ENCODE peak calls at places on chromosomes 16 and 17, in five cellular contexts. N is heart right ventricle, X is fibroblast of lung, G is dorsolateral prefrontal cortex, Q is keratinocyte. B is an unnamed sample.

GRCh38 chr16:86430814-86431213 is 79.5 kb upstream of the FOXF1 start:
- DNase-seq in N (no peak), X (no peak), G (no peak), Q (no peak), B (no peak)

GRCh38 chr16:78303946-78304345 is 204.5 kb downstream of the WWOX start:
- DNase-seq in N (no peak), X (peak), G (no peak), Q (no peak), B (no peak)

GRCh38 chr17:72266099-72266852 is 145.5 kb downstream of the SOX9 start:
- DNase-seq in N (no peak), X (no peak), G (no peak), Q (no peak), B (no peak)

GRCh38 chr17:6495450-6496115 is 51.3 kb downstream of the PIMREG start:
- DNase-seq in N (no peak), X (no peak), G (no peak), Q (no peak), B (no peak)

GRCh38 chr17:10821770-10822169 is 16.1 kb downstream of the PIRT start:
- DNase-seq in N (no peak), X (no peak), G (no peak), Q (no peak), B (no peak)

GRCh38 chr16:80806957-80807356 is 2.6 kb upstream of the CDYL2 start:
- DNase-seq in N (no peak), X (peak), G (no peak), Q (peak), B (peak)

GRCh38 chr17:78736526-78737079 is 45.5 kb downstream of the CYTH1 start:
- DNase-seq in N (peak), X (no peak), G (no peak), Q (peak), B (peak)

GRCh38 chr17:29176500-29177351 is 3.5 kb downstream of the MYO18A start:
- DNase-seq in N (no peak), X (peak), G (peak), Q (no peak), B (no peak)

GRCh38 chr16:74577882-74578366 is 29.0 kb downstream of the GLG1 start:
- DNase-seq in N (no peak), X (peak), G (no peak), Q (no peak), B (no peak)

GRCh38 chr16:8725513-8726178 is 51.2 kb downstream of the ABAT start:
- DNase-seq in N (no peak), X (no peak), G (no peak), Q (no peak), B (no peak)

GRCh38 chr17:19302791-19303233 is 59.7 kb downstream of the B9D1 start:
- DNase-seq in N (no peak), X (no peak), G (no peak), Q (no peak), B (no peak)

GRCh38 chr17:69883139-69883538 is 191.9 kb upstream of the KCNJ16 start:
- DNase-seq in N (no peak), X (no peak), G (no peak), Q (no peak), B (no peak)

GRCh38 chr16:31071861-31072260 is 2.2 kb downstream of the ZNF668 start:
- DNase-seq in N (no peak), X (peak), G (no peak), Q (no peak), B (no peak)

GRCh38 chr17:32549559-32549958 is 62.8 kb downstream of the CDK5R1 start:
- DNase-seq in N (no peak), X (no peak), G (no peak), Q (no peak), B (no peak)

GRCh38 chr16:56774009-56774408 is 44.1 kb downstream of the NUP93 start:
- DNase-seq in N (no peak), X (no peak), G (no peak), Q (no peak), B (no peak)

GRCh38 chr17:4502466-4503154 is 3.9 kb downstream of the SPNS2 start:
- DNase-seq in N (no peak), X (no peak), G (no peak), Q (no peak), B (no peak)

GRCh38 chr17:4499431-4500187 is 928 bp downstream of the SPNS2 start:
- DNase-seq in N (peak), X (no peak), G (peak), Q (no peak), B (no peak)

GRCh38 chr17:4500188-4500565 is 1.5 kb downstream of the SPNS2 start:
- DNase-seq in N (no peak), X (no peak), G (no peak), Q (no peak), B (no peak)

GRCh38 chr17:4503283-4504005 is 4.8 kb downstream of the SPNS2 start:
- DNase-seq in N (no peak), X (no peak), G (no peak), Q (no peak), B (no peak)

GRCh38 chr17:4501295-4501949 is 2.7 kb downstream of the SPNS2 start:
- DNase-seq in N (no peak), X (no peak), G (no peak), Q (no peak), B (no peak)
- H3K27ac ChIP-seq in N (peak), X (no peak), G (no peak), Q (no peak), B (no peak)

GRCh38 chr16:55386534-55387296 is 62.7 kb downstream of the IRX6 start:
- DNase-seq in N (no peak), X (no peak), G (no peak), Q (peak), B (peak)
- H3K27ac ChIP-seq in N (no peak), X (no peak), G (no peak), Q (peak), B (peak)

GRCh38 chr17:82407255-82407654 is 10.9 kb upstream of the HEXD start:
- DNase-seq in N (peak), X (no peak), G (no peak), Q (no peak), B (no peak)

GRCh38 chr17:82410014-82410716 is 8.0 kb upstream of the HEXD start:
- DNase-seq in N (no peak), X (no peak), G (no peak), Q (no peak), B (no peak)

GRCh38 chr17:82408288-82408937 is 9.7 kb upstream of the HEXD start:
- DNase-seq in N (no peak), X (no peak), G (no peak), Q (no peak), B (no peak)

GRCh38 chr17:82411396-82412053 is 6.6 kb upstream of the HEXD start:
- DNase-seq in N (no peak), X (no peak), G (no peak), Q (no peak), B (no peak)

DNA sequence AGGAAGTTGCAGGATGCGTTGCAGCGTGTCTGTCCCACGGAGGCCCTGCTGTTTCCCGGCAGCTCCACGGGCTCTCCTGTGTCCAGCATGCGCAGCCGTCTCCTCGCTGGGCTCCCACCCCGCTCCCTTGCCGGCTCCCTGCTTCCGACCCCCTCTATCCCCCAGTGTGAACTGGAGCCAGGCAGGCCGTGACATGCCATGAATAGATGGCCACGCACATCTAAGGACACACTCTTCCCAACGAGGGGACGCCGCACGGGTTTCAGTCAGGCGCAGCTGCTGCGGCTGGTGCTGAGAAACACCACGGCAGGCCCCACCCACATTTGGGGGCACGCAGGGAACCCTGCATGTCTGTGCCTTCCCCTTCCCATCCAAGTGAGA is 9.2 kb upstream of the HEXD start:
- DNase-seq in N (no peak), X (no peak), G (no peak), Q (no peak), B (no peak)
- H3K27ac ChIP-seq in N (no peak), X (no peak), G (no peak), Q (no peak), B (no peak)

GRCh38 chr17:57505841-57506240 is 239.3 kb downstream of the CCDC182 start:
- DNase-seq in N (no peak), X (no peak), G (no peak), Q (no peak), B (no peak)

GRCh38 chr17:57506253-57506911 is 238.7 kb downstream of the CCDC182 start:
- DNase-seq in N (no peak), X (no peak), G (no peak), Q (no peak), B (no peak)

GRCh38 chr17:57501016-57501415 is 244.1 kb downstream of the CCDC182 start:
- DNase-seq in N (no peak), X (no peak), G (no peak), Q (no peak), B (no peak)

GRCh38 chr17:57499648-57500049 is 243.3 kb downstream of the MSI2 start:
- DNase-seq in N (no peak), X (no peak), G (no peak), Q (no peak), B (no peak)

DNA sequence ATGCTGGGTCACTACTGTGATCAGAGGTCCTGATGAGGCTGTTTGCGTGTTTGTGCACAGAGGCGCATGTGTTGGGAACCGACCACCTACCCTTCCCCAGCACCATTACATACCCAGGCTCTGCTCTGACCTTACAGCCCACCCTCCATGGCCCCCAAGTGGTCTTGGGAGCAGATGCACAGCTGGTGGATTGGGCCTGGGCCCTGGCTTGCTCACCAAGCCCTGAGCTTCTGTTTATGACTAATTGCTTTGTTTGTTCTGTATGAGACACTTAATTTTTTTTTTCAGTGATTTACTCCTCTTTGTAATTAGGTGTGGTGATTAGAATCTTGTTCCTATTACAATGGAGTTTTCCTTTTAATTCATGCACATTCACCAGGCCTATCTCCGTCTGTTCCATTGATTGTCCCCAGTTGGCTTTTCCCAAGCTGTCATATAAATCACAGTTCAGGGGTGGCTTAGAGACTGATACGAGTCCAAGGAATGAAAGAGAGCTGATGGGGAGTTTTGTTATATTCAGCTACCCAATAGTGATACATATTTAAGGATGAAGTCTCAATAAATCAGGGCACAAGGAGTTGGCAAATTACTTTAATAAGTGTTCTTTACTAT is 242.3 kb downstream of the CCDC182 start:
- DNase-seq in N (no peak), X (no peak), G (no peak), Q (no peak), B (no peak)
- H3K27ac ChIP-seq in N (no peak), X (no peak), G (no peak), Q (no peak), B (no peak)

GRCh38 chr16:65619606-65620005 is 497.7 kb upstream of the CDH11 start:
- DNase-seq in N (no peak), X (no peak), G (no peak), Q (no peak), B (peak)
- H3K27ac ChIP-seq in N (no peak), X (no peak), G (no peak), Q (no peak), B (no peak)

GRCh38 chr17:73293480-73293911 is 18.3 kb downstream of the CDC42EP4 start:
- DNase-seq in N (peak), X (peak), G (no peak), Q (no peak), B (no peak)
- H3K27ac ChIP-seq in N (peak), X (peak), G (peak), Q (no peak), B (peak)

DNA sequence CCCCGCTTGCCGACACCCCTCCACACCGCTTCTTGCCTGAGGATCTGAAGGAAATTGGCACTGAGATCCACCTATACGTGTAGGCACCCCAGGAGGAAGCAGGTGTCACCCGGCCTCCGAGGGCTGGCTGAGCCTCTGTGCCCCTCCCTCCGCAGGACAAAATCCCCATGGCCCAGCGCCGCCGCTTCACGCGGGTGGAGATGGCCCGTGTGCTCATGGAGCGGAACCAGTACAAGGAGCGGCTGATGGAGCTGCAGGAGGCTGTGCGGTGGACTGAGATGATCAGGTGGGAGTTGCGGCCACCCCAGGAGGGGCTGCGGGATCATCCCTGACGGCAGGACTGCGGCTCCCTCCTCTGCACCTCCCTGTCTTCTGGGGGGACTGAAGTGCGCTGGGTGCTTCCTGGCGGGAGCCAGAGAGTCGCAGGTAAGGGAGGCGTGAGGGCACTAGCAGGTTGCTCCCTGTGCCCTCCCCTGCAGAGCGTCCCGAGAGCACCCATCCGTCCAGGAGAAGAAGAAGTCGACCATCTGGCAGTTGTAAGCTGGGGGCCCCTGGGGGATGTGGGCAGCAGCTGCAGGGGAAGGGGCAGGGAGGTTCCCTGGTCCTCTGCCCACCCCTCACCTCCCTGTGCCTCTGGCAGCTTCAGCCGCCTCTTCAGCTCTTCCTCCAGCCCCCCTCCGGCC is 9.0 kb downstream of the NME3 start:
- DNase-seq in N (no peak), X (no peak), G (no peak), Q (no peak), B (no peak)
- H3K27ac ChIP-seq in N (no peak), X (no peak), G (no peak), Q (no peak), B (no peak)

GRCh38 chr16:11679941-11680911 is 12.0 kb downstream of the SNN start:
- DNase-seq in N (no peak), X (no peak), G (no peak), Q (no peak), B (no peak)

GRCh38 chr16:11679250-11679649 is 11.0 kb downstream of the SNN start:
- DNase-seq in N (no peak), X (no peak), G (no peak), Q (no peak), B (no peak)

GRCh38 chr16:11677451-11677951 is 9.2 kb downstream of the SNN start:
- DNase-seq in N (no peak), X (peak), G (no peak), Q (no peak), B (no peak)

GRCh38 chr16:11676799-11677198 is 8.5 kb downstream of the SNN start:
- DNase-seq in N (no peak), X (no peak), G (no peak), Q (no peak), B (no peak)

DNA sequence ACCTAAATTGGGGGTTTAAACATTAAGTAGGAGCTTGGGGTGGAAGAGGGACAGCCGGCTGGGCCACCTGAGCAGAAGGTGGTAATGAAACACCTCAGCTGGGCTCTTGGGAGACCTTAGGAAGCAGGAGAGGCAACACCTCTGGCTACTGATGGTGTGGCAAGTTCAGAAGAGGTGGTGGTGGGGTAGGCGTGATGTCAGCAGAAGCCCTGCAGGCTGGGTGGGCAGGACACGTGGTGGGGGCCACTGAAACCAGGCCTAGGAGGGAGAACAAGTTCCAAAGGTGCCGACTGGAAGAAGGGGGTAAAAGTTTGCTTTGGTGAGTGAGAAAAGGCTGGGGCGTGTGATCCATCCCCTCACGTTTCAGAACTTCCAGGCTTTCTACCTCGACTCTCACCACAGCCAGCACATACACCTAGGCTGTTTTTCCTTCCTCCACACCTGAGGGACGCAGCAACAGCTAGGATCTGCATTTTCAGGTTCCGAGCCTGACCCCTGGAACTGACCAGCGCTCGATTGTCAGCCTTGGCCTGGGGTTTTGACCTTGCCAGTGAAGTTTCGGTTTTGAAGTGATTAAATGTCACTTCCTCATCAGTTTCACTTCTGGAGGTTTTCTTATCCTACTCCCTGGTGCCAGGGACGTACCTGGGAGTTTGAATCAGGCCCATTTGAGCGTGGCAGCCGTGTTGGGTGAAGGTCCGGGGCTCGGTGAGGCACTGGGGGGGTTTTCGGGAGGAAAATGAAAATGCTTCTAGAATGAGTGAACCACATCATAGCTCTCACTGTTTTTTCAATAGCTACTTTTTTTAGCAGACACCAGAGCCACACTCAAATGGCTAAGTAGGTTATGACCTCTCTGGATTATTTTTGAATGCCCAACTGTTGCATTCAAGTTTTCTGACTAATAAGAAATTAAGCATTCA is 10.0 kb downstream of the SNN start:
- DNase-seq in N (no peak), X (no peak), G (no peak), Q (no peak), B (no peak)
- H3K27ac ChIP-seq in N (peak), X (peak), G (peak), Q (no peak), B (peak)

B was measured in epithelial cell of prostate.